ENCODE peak calls at places on chromosomes 12 and 14, in six cellular contexts. One of them, this sample, is unnamed.

GRCh38 chr14:68719634-68720384 is 73.1 kb downstream of the ZFP36L1 start:
- DNase-seq in fibroblast of lung: no peak
- DNase-seq in body of pancreas: no peak
- DNase-seq in transverse colon: no peak
- DNase-seq in IMR-90: no peak
- DNase-seq in ascending aorta: no peak
- DNase-seq in this sample: no peak

GRCh38 chr12:3542156-3542555 is 51.2 kb downstream of the PRMT8 start:
- DNase-seq in transverse colon: no peak
- DNase-seq in fibroblast of lung: no peak
- DNase-seq in body of pancreas: no peak
- DNase-seq in ascending aorta: no peak
- DNase-seq in IMR-90: no peak
- DNase-seq in this sample: no peak

GRCh38 chr12:64938179-64938578 is 113.7 kb downstream of the TBC1D30 start:
- DNase-seq in body of pancreas: no peak
- DNase-seq in IMR-90: no peak
- DNase-seq in ascending aorta: no peak
- DNase-seq in transverse colon: no peak
- DNase-seq in fibroblast of lung: no peak
- DNase-seq in this sample: no peak

GRCh38 chr12:49969027-49969426 is 3.7 kb upstream of the AQP6 start:
- DNase-seq in IMR-90: no peak
- DNase-seq in fibroblast of lung: no peak
- DNase-seq in ascending aorta: no peak
- DNase-seq in transverse colon: no peak
- DNase-seq in body of pancreas: no peak
- DNase-seq in this sample: no peak

GRCh38 chr14:75022655-75023054 is 19.9 kb downstream of the EIF2B2 start:
- DNase-seq in fibroblast of lung: no peak
- DNase-seq in IMR-90: no peak
- DNase-seq in body of pancreas: no peak
- DNase-seq in transverse colon: no peak
- DNase-seq in ascending aorta: no peak
- DNase-seq in this sample: no peak

GRCh38 chr14:100421756-100422470 is 98.8 kb downstream of the SLC25A47 start:
- DNase-seq in fibroblast of lung: no peak
- DNase-seq in transverse colon: no peak
- DNase-seq in body of pancreas: no peak
- DNase-seq in IMR-90: no peak
- DNase-seq in ascending aorta: no peak
- DNase-seq in this sample: no peak

GRCh38 chr12:127146991-127147718 is 1119.8 kb upstream of the TMEM132C start:
- DNase-seq in transverse colon: no peak
- DNase-seq in ascending aorta: no peak
- DNase-seq in IMR-90: no peak
- DNase-seq in fibroblast of lung: no peak
- DNase-seq in body of pancreas: no peak
- DNase-seq in this sample: no peak

GRCh38 chr12:53100466-53101151 is 2.7 kb upstream of the SOAT2 start:
- DNase-seq in ascending aorta: no peak
- DNase-seq in IMR-90: no peak
- DNase-seq in fibroblast of lung: no peak
- DNase-seq in body of pancreas: no peak
- DNase-seq in transverse colon: no peak
- DNase-seq in this sample: no peak

GRCh38 chr14:31025335-31026075 is at the start of gene AP4S1:
- DNase-seq in IMR-90: no peak
- DNase-seq in fibroblast of lung: peak; percentile 26
- DNase-seq in body of pancreas: peak; percentile 53
- DNase-seq in ascending aorta: no peak
- DNase-seq in transverse colon: peak; percentile 55
- DNase-seq in this sample: peak; percentile 73

GRCh38 chr12:21475552-21475951 is 25.9 kb downstream of the RECQL start:
- DNase-seq in body of pancreas: no peak
- DNase-seq in ascending aorta: no peak
- DNase-seq in IMR-90: no peak
- DNase-seq in transverse colon: no peak
- DNase-seq in fibroblast of lung: no peak
- DNase-seq in this sample: no peak
- H3K36me3 ChIP-seq in body of pancreas: peaks cover 5% of the 10 kb centered on the region
- H3K36me3 ChIP-seq in ascending aorta: peaks cover 56% of the 10 kb centered on the region
- H3K36me3 ChIP-seq in IMR-90: peaks cover 27% of the 10 kb centered on the region
- H3K36me3 ChIP-seq in transverse colon: no peaks in the 10 kb centered on the region
- H3K36me3 ChIP-seq in fibroblast of lung: peaks cover 8% of the 10 kb centered on the region
- H3K36me3 ChIP-seq in this sample: no peaks in the 10 kb centered on the region

GRCh38 chr12:12803186-12803585 is 10.0 kb upstream of the DDX47 start:
- DNase-seq in IMR-90: peak; percentile 86
- DNase-seq in ascending aorta: peak; percentile 34
- DNase-seq in fibroblast of lung: peak; percentile 80
- DNase-seq in body of pancreas: peak; percentile 45
- DNase-seq in transverse colon: peak; percentile 85
- DNase-seq in this sample: peak; percentile 80

GRCh38 chr12:12806784-12807516 is 6.2 kb upstream of the DDX47 start:
- DNase-seq in fibroblast of lung: no peak
- DNase-seq in transverse colon: no peak
- DNase-seq in IMR-90: no peak
- DNase-seq in body of pancreas: no peak
- DNase-seq in ascending aorta: no peak
- DNase-seq in this sample: no peak

GRCh38 chr12:12804011-12804410 is 9.1 kb upstream of the DDX47 start:
- DNase-seq in body of pancreas: no peak
- DNase-seq in fibroblast of lung: no peak
- DNase-seq in transverse colon: no peak
- DNase-seq in ascending aorta: no peak
- DNase-seq in IMR-90: peak; percentile 80
- DNase-seq in this sample: no peak

GRCh38 chr12:12801649-12802048 is 11.5 kb upstream of the DDX47 start:
- DNase-seq in transverse colon: no peak
- DNase-seq in body of pancreas: no peak
- DNase-seq in fibroblast of lung: no peak
- DNase-seq in IMR-90: no peak
- DNase-seq in ascending aorta: no peak
- DNase-seq in this sample: no peak

DNA sequence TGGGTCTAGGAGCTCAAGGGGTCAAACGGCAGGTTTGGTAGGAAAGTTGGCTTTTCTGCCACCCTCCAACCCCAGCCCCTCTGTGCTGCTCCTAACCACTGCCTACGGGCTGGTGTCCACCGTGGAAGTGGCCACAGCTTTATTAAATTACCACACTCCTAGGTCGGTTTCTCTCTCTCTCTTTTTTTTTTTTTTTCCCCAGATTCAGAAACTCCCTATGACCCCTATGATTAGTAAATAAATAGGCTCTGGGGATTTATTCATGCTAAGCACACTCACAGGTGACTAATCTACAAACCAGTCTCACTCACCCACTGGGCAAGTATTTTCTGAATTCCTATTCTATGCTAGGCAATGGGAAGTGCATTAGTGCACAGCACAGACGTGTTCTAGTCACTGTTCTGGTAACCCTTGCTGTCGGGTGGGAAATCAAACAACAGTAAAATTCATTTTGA is 8.7 kb upstream of the DDX47 start:
- DNase-seq in IMR-90: peak; percentile 95
- DNase-seq in fibroblast of lung: peak; percentile 64
- DNase-seq in ascending aorta: no peak
- DNase-seq in body of pancreas: no peak
- DNase-seq in transverse colon: no peak
- DNase-seq in this sample: no peak
- H3K4me1 ChIP-seq in IMR-90: peaks cover 22% of the 10 kb centered on the region
- H3K4me1 ChIP-seq in fibroblast of lung: peaks cover 18% of the 10 kb centered on the region
- H3K4me1 ChIP-seq in ascending aorta: no peaks in the 10 kb centered on the region
- H3K4me1 ChIP-seq in body of pancreas: no peaks in the 10 kb centered on the region
- H3K4me1 ChIP-seq in transverse colon: peaks cover 11% of the 10 kb centered on the region
- H3K4me1 ChIP-seq in this sample: peaks cover 25% of the 10 kb centered on the region

GRCh38 chr14:91349481-91350074 is 68.0 kb downstream of the CCDC88C start:
- DNase-seq in fibroblast of lung: no peak
- DNase-seq in body of pancreas: no peak
- DNase-seq in transverse colon: no peak
- DNase-seq in IMR-90: no peak
- DNase-seq in ascending aorta: no peak
- DNase-seq in this sample: no peak
- H3K4me3 ChIP-seq in fibroblast of lung: no peak overlapping the region
- H3K4me3 ChIP-seq in body of pancreas: no peak overlapping the region
- H3K4me3 ChIP-seq in transverse colon: no peak overlapping the region
- H3K4me3 ChIP-seq in IMR-90: no peak overlapping the region
- H3K4me3 ChIP-seq in ascending aorta: no peak overlapping the region
- H3K4me3 ChIP-seq in this sample: no peak overlapping the region

DNA sequence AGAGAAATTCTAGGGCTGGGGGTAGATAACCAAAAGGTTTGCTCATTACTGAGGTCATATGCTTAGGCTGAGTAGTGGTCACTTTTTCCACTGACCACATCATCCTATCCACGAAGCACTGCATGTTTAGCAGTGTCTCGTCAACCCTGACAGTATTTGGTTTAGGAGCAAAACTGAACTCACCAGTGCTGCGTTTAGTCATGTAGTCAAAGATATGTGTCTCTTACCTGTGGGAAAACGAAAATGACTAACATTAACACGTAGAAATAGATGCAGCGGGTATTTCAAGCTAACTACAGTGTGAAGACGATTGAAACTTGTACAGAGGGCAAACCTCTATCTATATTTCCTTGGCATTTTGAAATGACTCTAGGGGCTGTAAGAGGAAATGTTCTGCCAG is 34.6 kb downstream of the MTHFD1 start:
- DNase-seq in IMR-90: no peak
- DNase-seq in ascending aorta: no peak
- DNase-seq in transverse colon: no peak
- DNase-seq in body of pancreas: no peak
- DNase-seq in fibroblast of lung: no peak
- DNase-seq in this sample: no peak
- H3K36me3 ChIP-seq in IMR-90: peaks cover 21% of the 10 kb centered on the region
- H3K36me3 ChIP-seq in ascending aorta: peaks cover 42% of the 10 kb centered on the region
- H3K36me3 ChIP-seq in transverse colon: no peaks in the 10 kb centered on the region
- H3K36me3 ChIP-seq in body of pancreas: peaks cover 24% of the 10 kb centered on the region
- H3K36me3 ChIP-seq in fibroblast of lung: peaks cover 4% of the 10 kb centered on the region
- H3K36me3 ChIP-seq in this sample: no peaks in the 10 kb centered on the region

DNA sequence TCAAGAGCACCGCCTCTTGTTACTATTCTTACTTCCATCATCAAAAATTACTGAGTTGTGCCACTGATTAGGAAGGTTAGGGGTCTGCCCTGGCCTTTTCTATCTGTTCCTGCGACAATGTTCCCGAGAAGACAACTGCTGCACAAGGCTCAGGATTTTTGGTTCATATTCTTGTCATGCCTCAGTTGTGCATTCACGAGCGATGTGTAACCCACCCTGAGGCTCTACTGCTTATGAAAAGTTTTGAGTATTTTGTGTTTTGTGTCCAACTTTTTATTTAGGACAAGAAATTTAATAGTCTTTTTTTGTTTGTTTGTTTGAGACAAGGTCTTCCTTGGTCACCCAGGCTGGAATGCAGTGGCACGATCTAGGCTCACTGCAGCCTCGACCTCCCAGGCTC is 23.1 kb upstream of the LGALS3 start:
- DNase-seq in fibroblast of lung: no peak
- DNase-seq in body of pancreas: no peak
- DNase-seq in IMR-90: no peak
- DNase-seq in transverse colon: no peak
- DNase-seq in ascending aorta: no peak
- DNase-seq in this sample: peak; percentile 1
- H3K4me1 ChIP-seq in fibroblast of lung: peaks cover 30% of the 10 kb centered on the region
- H3K4me1 ChIP-seq in body of pancreas: peaks cover 47% of the 10 kb centered on the region
- H3K4me1 ChIP-seq in IMR-90: peaks cover 30% of the 10 kb centered on the region
- H3K4me1 ChIP-seq in transverse colon: peaks cover 49% of the 10 kb centered on the region
- H3K4me1 ChIP-seq in ascending aorta: peaks cover 42% of the 10 kb centered on the region
- H3K4me1 ChIP-seq in this sample: peaks cover 56% of the 10 kb centered on the region

GRCh38 chr12:131829795-131830334 is 1.7 kb downstream of the MMP17 start:
- DNase-seq in transverse colon: no peak
- DNase-seq in IMR-90: no peak
- DNase-seq in fibroblast of lung: no peak
- DNase-seq in body of pancreas: no peak
- DNase-seq in ascending aorta: no peak
- DNase-seq in this sample: no peak

GRCh38 chr12:131829351-131829794 is 1.2 kb downstream of the MMP17 start:
- DNase-seq in body of pancreas: no peak
- DNase-seq in IMR-90: no peak
- DNase-seq in transverse colon: no peak
- DNase-seq in ascending aorta: no peak
- DNase-seq in fibroblast of lung: peak; percentile 22
- DNase-seq in this sample: peak; percentile 57

GRCh38 chr12:131831021-131831571 is 2.9 kb downstream of the MMP17 start:
- DNase-seq in transverse colon: no peak
- DNase-seq in body of pancreas: no peak
- DNase-seq in ascending aorta: no peak
- DNase-seq in fibroblast of lung: peak; percentile 16
- DNase-seq in IMR-90: no peak
- DNase-seq in this sample: no peak

GRCh38 chr12:131831635-131832041 is 3.4 kb downstream of the MMP17 start:
- DNase-seq in body of pancreas: no peak
- DNase-seq in transverse colon: no peak
- DNase-seq in fibroblast of lung: peak; percentile 92
- DNase-seq in ascending aorta: no peak
- DNase-seq in IMR-90: peak; percentile 53
- DNase-seq in this sample: no peak

GRCh38 chr12:131830335-131831020 is 2.3 kb downstream of the MMP17 start:
- DNase-seq in ascending aorta: no peak
- DNase-seq in body of pancreas: peak; percentile 60
- DNase-seq in IMR-90: peak; percentile 77
- DNase-seq in transverse colon: peak; percentile 62
- DNase-seq in fibroblast of lung: peak; percentile 83
- DNase-seq in this sample: peak; percentile 77
- H3K4me3 ChIP-seq in ascending aorta: peak overlapping the region; percentile 48
- H3K4me3 ChIP-seq in body of pancreas: no peak overlapping the region
- H3K4me3 ChIP-seq in IMR-90: peak overlapping the region; percentile 38
- H3K4me3 ChIP-seq in transverse colon: peak overlapping the region; percentile 49
- H3K4me3 ChIP-seq in fibroblast of lung: peak overlapping the region; percentile 59
- H3K4me3 ChIP-seq in this sample: no peak overlapping the region

DNA sequence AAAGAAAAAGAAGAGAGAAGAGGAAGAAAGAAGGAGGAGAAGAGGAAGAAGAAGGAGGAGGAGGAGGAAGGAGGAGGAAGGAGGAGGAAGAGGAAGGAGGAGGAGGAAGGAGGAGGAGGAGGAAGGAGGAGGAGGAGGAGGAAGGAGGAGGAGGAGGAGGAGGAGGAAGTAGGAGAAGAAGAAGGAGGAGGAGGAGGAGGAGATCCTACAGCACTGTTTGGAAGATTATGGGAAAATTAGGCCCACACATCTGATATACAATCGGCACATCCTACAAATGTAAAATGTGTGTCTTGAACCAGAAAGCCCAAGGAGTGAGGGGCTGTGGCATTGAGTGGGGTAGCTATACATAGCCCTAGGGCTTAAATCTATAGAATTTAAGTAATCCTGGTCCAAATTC is 12.0 kb downstream of the BDKRB2 start:
- DNase-seq in transverse colon: no peak
- DNase-seq in body of pancreas: no peak
- DNase-seq in ascending aorta: no peak
- DNase-seq in IMR-90: no peak
- DNase-seq in fibroblast of lung: no peak
- DNase-seq in this sample: no peak
- H3K36me3 ChIP-seq in transverse colon: no peaks in the 10 kb centered on the region
- H3K36me3 ChIP-seq in body of pancreas: no peaks in the 10 kb centered on the region
- H3K36me3 ChIP-seq in ascending aorta: no peaks in the 10 kb centered on the region
- H3K36me3 ChIP-seq in IMR-90: peaks cover 74% of the 10 kb centered on the region
- H3K36me3 ChIP-seq in fibroblast of lung: no peaks in the 10 kb centered on the region
- H3K36me3 ChIP-seq in this sample: no peaks in the 10 kb centered on the region